ENCODE peak calls at places on chromosomes 12 and 14, in four cellular contexts. T is heart right ventricle, R is breast epithelium, H is MM.1S. F is an unnamed sample.

GRCh38 chr12:101117842-101118241 is 92.2 kb downstream of the SLC5A8 start:
- DNase-seq in T (no peak), R (no peak), H (no peak), F (no peak)

GRCh38 chr12:109624467-109624866 is 50.9 kb downstream of the MVK start:
- DNase-seq in T (no peak), R (no peak), H (no peak), F (no peak)

GRCh38 chr12:128387811-128388422 is 120.9 kb downstream of the TMEM132C start:
- DNase-seq in T (peak), R (no peak), H (no peak), F (peak)

GRCh38 chr12:94049718-94050117 is 98.7 kb upstream of the PLXNC1 start:
- DNase-seq in T (no peak), R (no peak), H (no peak), F (no peak)

GRCh38 chr12:131615316-131616053 is 95.4 kb upstream of the SFSWAP start:
- DNase-seq in T (no peak), R (no peak), H (no peak), F (no peak)

GRCh38 chr14:77862154-77862783 is 62.4 kb downstream of the ADCK1 start:
- DNase-seq in T (peak), R (peak), H (peak), F (peak)

GRCh38 chr12:27554421-27555186 is 30.6 kb downstream of the PPFIBP1 start:
- DNase-seq in T (peak), R (peak), H (no peak), F (no peak)

GRCh38 chr14:50943261-50943942 is 881 bp downstream of the PYGL start:
- DNase-seq in T (peak), R (no peak), H (no peak), F (peak)

GRCh38 chr12:99960312-99960711 is 24.4 kb downstream of the ANKS1B start:
- DNase-seq in T (no peak), R (no peak), H (no peak), F (no peak)

GRCh38 chr14:79586401-79586800 is 624.9 kb downstream of the DIO2 start:
- DNase-seq in T (no peak), R (no peak), H (no peak), F (no peak)

GRCh38 chr14:75607044-75607443 is 28.6 kb downstream of the FLVCR2 start:
- DNase-seq in T (no peak), R (no peak), H (no peak), F (no peak)

GRCh38 chr14:49892301-49892635 is 614 bp upstream of the ARF6 start:
- DNase-seq in T (no peak), R (peak), H (peak), F (no peak)

GRCh38 chr12:75120202-75120774 is 89.4 kb downstream of the KCNC2 start:
- DNase-seq in T (no peak), R (no peak), H (no peak), F (no peak)

GRCh38 chr12:110247340-110248095 is 33.5 kb upstream of the ATP2A2 start:
- DNase-seq in T (peak), R (peak), H (no peak), F (no peak)

GRCh38 chr14:65704850-65705249 is 292.3 kb downstream of the FUT8 start:
- DNase-seq in T (no peak), R (no peak), H (no peak), F (no peak)

GRCh38 chr12:111467092-111467861 is 61.6 kb downstream of the SH2B3 start:
- DNase-seq in T (no peak), R (no peak), H (no peak), F (no peak)

GRCh38 chr14:55438066-55438683 is 2.2 kb downstream of the TBPL2 start:
- DNase-seq in T (no peak), R (no peak), H (no peak), F (no peak)

GRCh38 chr14:55436530-55436929 is 3.9 kb downstream of the TBPL2 start:
- DNase-seq in T (no peak), R (no peak), H (no peak), F (no peak)

GRCh38 chr14:55441286-55441685 is 870 bp upstream of the TBPL2 start:
- DNase-seq in T (no peak), R (no peak), H (no peak), F (no peak)

GRCh38 chr14:55434805-55435174 is 5.6 kb downstream of the TBPL2 start:
- DNase-seq in T (no peak), R (no peak), H (no peak), F (no peak)

DNA sequence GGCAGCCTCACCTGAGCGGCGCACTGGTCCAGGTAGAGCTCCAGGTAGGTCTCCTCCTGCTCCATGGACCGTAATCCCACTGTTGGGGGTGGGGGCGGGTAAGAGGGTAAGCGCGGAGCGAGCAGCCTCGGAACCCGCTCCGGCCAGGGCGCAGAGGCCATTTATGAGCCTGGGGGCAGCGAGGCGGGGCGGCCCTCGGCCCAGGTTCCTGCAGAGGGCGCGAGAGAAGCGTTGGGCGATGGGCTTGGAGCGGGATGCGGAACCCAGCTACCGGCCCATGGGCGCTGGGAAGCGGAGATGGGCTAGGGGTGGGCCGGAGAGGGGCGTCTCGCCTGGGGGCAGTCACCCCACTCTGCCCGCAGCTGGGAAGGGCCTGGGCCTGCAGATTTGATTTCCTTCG is at the start of gene TBPL2:
- DNase-seq in T (no peak), R (no peak), H (no peak), F (no peak)
- TF ChIP-seq CTCF in T (peak), R (no peak), H (no peak), F (no peak)

GRCh38 chr14:47541652-47542051 is 133.8 kb downstream of the MDGA2 start:
- DNase-seq in T (no peak), R (no peak), H (no peak), F (no peak)
- TF ChIP-seq CTCF in T (no peak), R (no peak), H (no peak), F (no peak)

DNA sequence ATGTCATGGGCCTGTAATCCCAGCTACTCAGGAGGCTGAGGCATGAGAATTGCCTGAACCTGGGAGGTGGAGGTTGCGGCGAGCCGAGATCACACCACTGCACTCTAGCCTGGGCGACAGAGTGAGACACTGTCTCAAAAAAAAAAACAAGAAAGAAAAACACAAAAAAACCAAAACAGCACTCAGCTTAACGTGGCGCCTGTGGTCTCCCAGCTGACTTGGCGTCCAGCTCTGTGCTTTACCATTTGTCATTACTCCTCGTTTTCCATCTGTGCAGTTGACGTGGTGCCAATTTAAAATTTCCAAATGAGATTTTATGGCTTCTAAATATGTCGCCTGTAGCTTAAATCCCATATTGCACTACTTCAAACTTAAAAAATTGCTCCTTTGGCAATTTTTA is 2.0 kb downstream of the MGP start:
- DNase-seq in T (no peak), R (no peak), H (no peak), F (no peak)
- TF ChIP-seq CTCF in T (no peak), R (no peak), H (no peak), F (no peak)

GRCh38 chr14:103549361-103550311 is 12.8 kb downstream of the BAG5 start:
- DNase-seq in T (peak), R (peak), H (no peak), F (no peak)
- TF ChIP-seq CTCF in T (no peak), R (no peak), H (no peak), F (no peak)

GRCh38 chr14:36520601-36521525 is 831 bp upstream of the NKX2-1 start:
- DNase-seq in T (no peak), R (no peak), H (no peak), F (no peak)
- TF ChIP-seq CTCF in T (no peak), R (no peak), H (no peak), F (no peak)

DNA sequence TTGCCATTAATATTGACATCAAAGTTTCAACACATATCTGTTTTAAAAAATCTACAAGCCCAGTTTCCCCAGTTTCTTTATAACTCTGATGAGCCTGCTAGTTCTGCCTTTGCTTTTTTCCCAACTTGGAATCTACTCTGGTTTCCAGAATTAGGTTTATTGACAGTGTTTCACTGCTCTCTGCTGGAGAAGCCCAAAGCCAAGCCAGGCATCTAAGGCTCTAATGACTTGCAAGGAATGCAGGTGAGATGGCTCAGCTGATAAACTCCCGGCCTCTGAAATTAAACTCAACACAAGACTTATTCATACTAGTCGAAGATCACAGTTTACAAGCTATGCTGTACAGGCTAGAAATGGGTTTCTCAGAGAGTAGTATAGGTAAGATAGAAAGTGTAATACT is 54.3 kb downstream of the HMGA2 start:
- DNase-seq in T (no peak), R (no peak), H (no peak), F (no peak)
- TF ChIP-seq CTCF in T (peak), R (no peak), H (no peak), F (no peak)

GRCh38 chr12:121947966-121948365 is 29.6 kb downstream of the CFAP251 start:
- DNase-seq in T (no peak), R (no peak), H (no peak), F (no peak)
- TF ChIP-seq CTCF in T (no peak), R (no peak), H (no peak), F (no peak)

GRCh38 chr12:23055004-23055403 is 430.0 kb downstream of the ETNK1 start:
- DNase-seq in T (no peak), R (no peak), H (peak), F (no peak)
- TF ChIP-seq CTCF in T (peak), R (no peak), H (peak), F (no peak)